ENCODE peak calls at places on chromosomes 7 and 10, in five cellular contexts. L is SK-N-SH, A is HCT116, M is transverse colon, T is GM12878. V is an unnamed sample.

GRCh38 chr10:114195079-114195478 is 15.9 kb downstream of the TDRD1 start:
- DNase-seq in M (no peak), A (no peak), T (no peak), L (no peak), V (no peak)

GRCh38 chr10:49172204-49173132 is 15.7 kb downstream of the TMEM273 start:
- DNase-seq in T (no peak), L (no peak), A (no peak), M (no peak), V (no peak)

GRCh38 chr7:144390481-144390880 is 13.0 kb downstream of the NOBOX start:
- DNase-seq in L (no peak), M (no peak), A (no peak), T (no peak), V (no peak)

GRCh38 chr10:99976886-99977391 is 32.8 kb downstream of the DNMBP start:
- DNase-seq in M (no peak), A (peak; percentile 86), T (no peak), L (no peak), V (no peak)

GRCh38 chr10:71840177-71840711 is 10.8 kb downstream of the PSAP start:
- DNase-seq in A (no peak), T (no peak), L (peak; percentile 81), M (peak; percentile 66), V (peak; percentile 91)

GRCh38 chr10:60041489-60042133 is 135.3 kb upstream of the CCDC6 start:
- DNase-seq in A (no peak), T (no peak), L (no peak), M (no peak), V (no peak)

GRCh38 chr10:70760271-70760787 is 24.8 kb downstream of the TBATA start:
- DNase-seq in A (no peak), M (no peak), T (no peak), L (no peak), V (no peak)

GRCh38 chr7:83153419-83153818 is 9.3 kb downstream of the PCLO start:
- DNase-seq in T (no peak), L (peak; percentile 78), A (no peak), M (no peak), V (no peak)

GRCh38 chr10:113139695-113140094 is 189.6 kb downstream of the TCF7L2 start:
- DNase-seq in T (no peak), A (no peak), L (peak; percentile 37), M (no peak), V (no peak)

GRCh38 chr10:50361946-50362345 is 110.6 kb upstream of the ASAH2 start:
- DNase-seq in M (no peak), A (no peak), T (no peak), L (no peak), V (no peak)

GRCh38 chr10:24570658-24571426 is 152.8 kb downstream of the ARHGAP21 start:
- DNase-seq in A (no peak), T (no peak), L (no peak), M (no peak), V (no peak)

GRCh38 chr10:5540886-5541285 is 16.1 kb downstream of the CALML3 start:
- DNase-seq in T (no peak), M (peak; percentile 28), A (no peak), L (no peak), V (no peak)

GRCh38 chr10:97333351-97333600 is 1.3 kb downstream of the FRAT2 start:
- DNase-seq in L (peak; percentile 58), M (no peak), T (no peak), A (no peak), V (no peak)

GRCh38 chr10:34413214-34413613 is 401.9 kb downstream of the PARD3 start:
- DNase-seq in A (no peak), T (no peak), M (no peak), L (no peak), V (no peak)

GRCh38 chr10:102914781-102915180 is 3.3 kb upstream of the CNNM2 start:
- DNase-seq in L (no peak), T (no peak), M (no peak), A (no peak), V (no peak)

GRCh38 chr10:133388973-133389818 is 4.8 kb upstream of the MTG1 start:
- DNase-seq in L (no peak), T (peak; percentile 99), A (no peak), M (peak; percentile 57), V (no peak)

GRCh38 chr7:3043544-3044395 is at the start of gene CARD11:
- DNase-seq in L (peak; percentile 47), A (no peak), T (no peak), M (peak; percentile 24), V (no peak)

GRCh38 chr10:101444058-101444457 is 90.1 kb downstream of the BTRC start:
- DNase-seq in L (no peak), T (no peak), A (no peak), M (no peak), V (no peak)

GRCh38 chr10:130932326-130933007 is 379.1 kb downstream of the TCERG1L start:
- DNase-seq in L (no peak), T (no peak), A (no peak), M (no peak), V (no peak)

GRCh38 chr7:1742555-1743303 is 72.7 kb downstream of the ELFN1 start:
- DNase-seq in T (no peak), L (peak; percentile 94), A (no peak), M (peak; percentile 77), V (peak; percentile 10)

GRCh38 chr7:158057446-158057845 is 530.2 kb downstream of the PTPRN2 start:
- DNase-seq in M (no peak), A (no peak), T (no peak), L (no peak), V (no peak)

GRCh38 chr10:101903827-101904520 is 60.4 kb upstream of the KCNIP2 start:
- DNase-seq in M (peak; percentile 13), L (no peak), A (no peak), T (peak; percentile 88), V (no peak)

GRCh38 chr7:147298611-147299043 is 1182.0 kb downstream of the CNTNAP2 start:
- DNase-seq in L (no peak), A (no peak), T (no peak), M (no peak), V (peak; percentile 64)

GRCh38 chr10:74635655-74636054 is 190.7 kb upstream of the KAT6B start:
- DNase-seq in M (no peak), T (no peak), A (no peak), L (no peak), V (no peak)

GRCh38 chr10:32038777-32039176 is 17.4 kb downstream of the KIF5B start:
- DNase-seq in L (no peak), T (no peak), M (no peak), A (no peak), V (no peak)

GRCh38 chr7:128231021-128231420 is 10.1 kb upstream of the LEP start:
- DNase-seq in M (no peak), L (no peak), A (no peak), T (no peak), V (no peak)
- TF ChIP-seq POLR2AphosphoS5 in M (no peak), L (no peak), A (no peak), T (no peak), V (no peak)

DNA sequence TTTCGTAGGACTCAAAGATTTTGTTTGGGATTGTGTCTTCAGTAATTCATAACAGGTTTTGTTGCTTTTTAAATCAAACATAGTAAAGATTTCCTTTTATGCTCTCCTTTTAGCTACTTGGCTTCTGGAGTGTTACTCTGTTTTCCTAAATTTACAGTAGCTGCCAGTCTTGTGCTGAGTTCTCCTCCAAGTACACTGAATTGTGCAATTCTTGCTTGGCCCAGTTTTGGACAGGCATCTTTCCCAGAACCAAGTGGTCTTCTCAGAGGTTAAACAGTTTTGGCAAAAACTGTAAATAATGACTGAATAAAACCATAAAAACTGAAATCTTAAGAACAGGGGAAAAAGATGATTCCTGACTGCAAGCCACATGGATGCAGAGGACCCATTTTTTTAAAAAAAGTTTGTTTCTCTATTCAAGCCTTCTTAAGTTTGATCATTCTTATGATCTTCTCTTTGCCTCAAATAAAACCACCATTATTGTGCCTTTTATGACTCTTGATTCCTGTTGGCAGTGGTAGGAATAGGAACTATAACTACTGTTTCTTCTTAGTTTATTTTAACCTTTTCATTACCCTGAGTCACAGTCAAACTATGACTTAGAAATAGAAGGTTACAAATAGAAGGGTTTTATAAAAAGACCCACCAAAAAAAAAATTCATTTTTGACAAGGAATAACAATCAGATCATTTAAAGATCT is 88.0 kb downstream of the MDFIC start:
- DNase-seq in M (peak; percentile 19), T (no peak), A (no peak), L (no peak), V (no peak)
- TF ChIP-seq POLR2AphosphoS5 in M (peak; percentile 51), T (no peak), A (no peak), L (no peak), V (no peak)

GRCh38 chr10:13516176-13516575 is 12.6 kb downstream of the BEND7 start:
- DNase-seq in T (no peak), A (no peak), L (no peak), M (no peak), V (no peak)

GRCh38 chr10:13515467-13515866 is 13.3 kb downstream of the BEND7 start:
- DNase-seq in A (no peak), L (no peak), T (no peak), M (no peak), V (no peak)

GRCh38 chr10:13518076-13518692 is 10.6 kb downstream of the BEND7 start:
- DNase-seq in L (no peak), T (no peak), A (no peak), M (no peak), V (no peak)

GRCh38 chr10:13520194-13520593 is 8.6 kb downstream of the BEND7 start:
- DNase-seq in M (no peak), T (no peak), L (no peak), A (no peak), V (no peak)

DNA sequence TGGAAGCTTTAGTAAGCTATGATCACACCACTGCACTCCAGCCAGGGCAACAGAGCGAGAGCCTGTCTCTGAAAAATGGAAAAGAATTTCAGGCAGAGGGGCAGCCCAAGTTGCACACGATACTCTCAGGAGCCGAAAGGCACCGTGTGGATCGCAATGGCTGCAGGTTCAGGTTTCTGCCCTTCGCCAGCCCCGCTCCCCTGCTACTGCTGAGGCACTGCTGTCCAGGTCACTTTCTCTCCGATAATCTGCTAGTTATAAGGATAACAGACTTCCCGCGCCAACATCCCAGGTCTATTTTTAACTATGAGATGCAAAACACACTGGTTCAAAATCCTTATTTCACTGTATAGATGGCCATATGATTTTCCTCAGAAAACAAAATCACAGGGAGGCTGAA is 11.1 kb downstream of the BEND7 start:
- DNase-seq in A (no peak), M (no peak), T (no peak), L (no peak), V (no peak)
- TF ChIP-seq POLR2AphosphoS5 in A (no peak), M (no peak), T (no peak), L (no peak), V (no peak)

DNA sequence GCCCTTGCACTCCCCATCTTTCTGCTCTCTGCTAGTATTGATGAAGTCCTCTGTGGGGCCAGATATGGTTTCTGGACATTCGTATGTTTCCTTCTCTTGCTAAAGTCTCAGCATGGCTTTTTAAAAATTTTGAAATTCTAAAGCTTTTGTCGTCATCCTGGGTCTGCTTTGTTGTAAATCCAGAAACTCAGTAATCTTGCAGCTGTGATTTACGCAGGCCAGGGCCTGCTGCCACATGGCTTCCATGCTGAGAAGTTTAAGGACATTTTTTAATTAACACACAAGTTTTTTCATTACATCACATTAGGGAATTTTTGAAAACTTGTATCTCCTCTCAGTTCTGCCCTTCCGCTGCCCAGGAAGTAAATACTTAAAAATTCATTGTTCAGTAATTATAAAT is 686.1 kb upstream of the IGFBP3 start:
- DNase-seq in M (no peak), A (no peak), T (no peak), L (no peak), V (no peak)
- TF ChIP-seq POLR2AphosphoS5 in M (no peak), A (no peak), T (no peak), L (no peak), V (no peak)

V was measured in SK-N-MC.